ENCODE peak calls at places on chromosome 11, in five cellular contexts. U is kidney, J is HepG2, O is mammary epithelial cell, T is ovary. I is an unnamed sample.
A peak's percentile ranks its signal among the peaks of the same experiment; 100 is the strongest.

GRCh38 chr11:1873048-1873812 is 18.5 kb downstream of the PRR33 start:
- DNase-seq in U (peak; percentile 68), J (no peak), O (peak; percentile 64), T (no peak), I (no peak)

GRCh38 chr11:119683783-119684182 is 45.2 kb downstream of the NECTIN1 start:
- DNase-seq in U (no peak), J (no peak), O (peak; percentile 89), T (no peak), I (no peak)

GRCh38 chr11:39777035-39777434 is 1682.4 kb downstream of the LRRC4C start:
- DNase-seq in U (no peak), J (no peak), O (no peak), T (no peak), I (no peak)

GRCh38 chr11:57778318-57779037 is 16.9 kb downstream of the CTNND1 start:
- DNase-seq in U (peak; percentile 97), J (peak; percentile 99), O (peak; percentile 86), T (peak; percentile 94), I (no peak)

GRCh38 chr11:35321532-35322320 is 97.6 kb downstream of the SLC1A2 start:
- DNase-seq in U (no peak), J (no peak), O (no peak), T (no peak), I (no peak)

GRCh38 chr11:100445231-100445735 is 241.8 kb upstream of the ARHGAP42 start:
- DNase-seq in U (no peak), J (no peak), O (peak; percentile 11), T (no peak), I (no peak)

GRCh38 chr11:27469333-27469680 is 3.3 kb downstream of the LGR4 start:
- DNase-seq in U (no peak), J (no peak), O (no peak), T (no peak), I (no peak)

GRCh38 chr11:27217948-27218410 is 145.0 kb downstream of the CCDC34 start:
- DNase-seq in U (no peak), J (no peak), O (peak; percentile 36), T (no peak), I (no peak)

GRCh38 chr11:46319074-46319453 is 28.2 kb upstream of the DGKZ start:
- DNase-seq in U (no peak), J (no peak), O (no peak), T (no peak), I (no peak)

GRCh38 chr11:66240781-66241136 is 27.7 kb upstream of the RAB1B start:
- DNase-seq in U (no peak), J (no peak), O (no peak), T (no peak), I (no peak)

GRCh38 chr11:28461338-28461737 is 353.1 kb downstream of the METTL15 start:
- DNase-seq in U (no peak), J (no peak), O (no peak), T (no peak), I (no peak)

GRCh38 chr11:65217441-65218423 is 36.0 kb downstream of the CAPN1 start:
- DNase-seq in U (no peak), J (no peak), O (no peak), T (no peak), I (no peak)

GRCh38 chr11:114678125-114679036 is at the start of gene NXPE2:
- DNase-seq in U (no peak), J (no peak), O (peak; percentile 80), T (no peak), I (no peak)

GRCh38 chr11:13016415-13016814 is 7.3 kb downstream of the RASSF10 start:
- DNase-seq in U (no peak), J (no peak), O (peak; percentile 44), T (no peak), I (no peak)

GRCh38 chr11:72781063-72781312 is 12.9 kb downstream of the STARD10 start:
- DNase-seq in U (no peak), J (no peak), O (no peak), T (no peak), I (no peak)

GRCh38 chr11:1152316-1153104 is 5.2 kb upstream of the MUC5AC start:
- DNase-seq in U (no peak), J (peak; percentile 12), O (peak; percentile 15), T (peak; percentile 7), I (no peak)

GRCh38 chr11:67050139-67050538 is 6.5 kb upstream of the RHOD start:
- DNase-seq in U (no peak), J (peak; percentile 15), O (no peak), T (no peak), I (no peak)

GRCh38 chr11:117058761-117059233 is 39.4 kb downstream of the SIK3 start:
- DNase-seq in U (no peak), J (no peak), O (no peak), T (no peak), I (no peak)

GRCh38 chr11:14969922-14970323 is 2.2 kb downstream of the CALCA start:
- DNase-seq in U (no peak), J (peak; percentile 28), O (no peak), T (no peak), I (no peak)

DNA sequence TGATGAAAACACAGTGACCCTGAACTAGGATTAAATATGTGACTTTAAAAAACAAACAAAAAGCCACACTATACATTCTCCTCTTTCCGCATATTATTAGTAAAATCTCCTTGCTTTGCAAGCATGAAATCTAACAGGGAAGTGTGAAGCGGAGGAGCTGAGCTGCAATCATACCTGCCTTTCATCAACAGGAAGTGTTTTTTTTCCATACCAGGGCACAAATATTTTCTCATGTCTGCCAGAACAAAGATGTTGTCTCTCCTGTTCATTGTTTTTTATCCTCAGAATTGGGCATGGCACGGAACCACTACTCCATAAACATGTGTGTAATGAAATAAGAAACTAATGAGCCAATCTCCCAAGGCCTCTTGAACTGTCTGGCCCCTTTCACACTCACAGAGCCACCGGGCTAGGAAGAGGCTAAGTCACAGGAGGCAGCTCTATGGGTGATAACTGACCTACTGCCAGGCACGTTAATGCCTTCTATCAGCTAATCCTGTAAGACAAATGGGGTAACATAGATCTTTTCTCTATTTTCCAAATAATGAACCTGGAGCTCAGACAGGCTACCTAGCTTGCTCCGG is 124.5 kb downstream of the ETS1 start:
- DNase-seq in U (no peak), J (no peak), O (no peak), T (no peak), I (peak; percentile 21)
- H3K4me3 ChIP-seq in U (no peak overlapping the region), J (no peak overlapping the region), O (no peak overlapping the region), T (no peak overlapping the region), I (no peak overlapping the region)

GRCh38 chr11:123168236-123168635 is 26.8 kb downstream of the CLMP start:
- DNase-seq in U (no peak), J (no peak), O (no peak), T (no peak), I (no peak)
- H3K27ac ChIP-seq in U (no peak overlapping the region), J (no peak overlapping the region), O (no peak overlapping the region), T (no peak overlapping the region), I (no peak overlapping the region)

GRCh38 chr11:44911031-44911814 is 39.5 kb downstream of the TP53I11 start:
- DNase-seq in U (no peak), J (peak; percentile 61), O (peak; percentile 51), T (peak; percentile 91), I (peak; percentile 68)
- H3K4me3 ChIP-seq in U (no peak overlapping the region), J (no peak overlapping the region), O (no peak overlapping the region), T (no peak overlapping the region), I (no peak overlapping the region)

GRCh38 chr11:130737041-130737830 is 179.0 kb downstream of the SNX19 start:
- DNase-seq in U (no peak), J (no peak), O (no peak), T (no peak), I (no peak)
- H3K27ac ChIP-seq in U (no peak overlapping the region), J (no peak overlapping the region), O (no peak overlapping the region), T (no peak overlapping the region), I (no peak overlapping the region)

GRCh38 chr11:105611837-105612480 is 2.1 kb downstream of the GRIA4 start:
- DNase-seq in U (no peak), J (no peak), O (no peak), T (no peak), I (no peak)

GRCh38 chr11:105611414-105611813 is 1.5 kb downstream of the GRIA4 start:
- DNase-seq in U (no peak), J (no peak), O (no peak), T (no peak), I (no peak)

GRCh38 chr11:105610796-105611361 is 1.0 kb downstream of the GRIA4 start:
- DNase-seq in U (no peak), J (no peak), O (no peak), T (no peak), I (no peak)

GRCh38 chr11:105609832-105610781 is at the start of gene GRIA4:
- DNase-seq in U (peak; percentile 70), J (no peak), O (no peak), T (no peak), I (no peak)

DNA sequence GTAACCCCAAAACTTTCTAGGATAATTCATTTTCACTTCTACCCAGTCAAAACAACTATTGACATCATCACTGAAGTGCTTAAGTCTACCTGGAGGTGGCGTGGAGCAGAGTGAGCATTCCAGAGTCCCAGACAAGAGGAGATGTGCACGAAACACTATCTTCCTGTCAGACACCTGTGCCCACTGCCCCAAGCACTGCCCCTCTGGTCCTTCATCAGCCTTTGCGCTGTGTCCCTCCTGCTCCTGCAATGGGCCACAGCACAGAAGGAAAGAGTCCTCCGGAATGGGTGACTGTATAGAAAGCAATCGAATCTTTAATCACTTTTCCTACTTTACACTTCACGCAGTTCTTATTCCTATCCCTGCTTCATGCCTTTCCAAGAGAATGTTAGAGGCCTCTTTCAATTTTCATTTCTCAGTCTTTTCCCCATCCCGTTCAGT is 512 bp upstream of the GRIA4 start:
- DNase-seq in U (no peak), J (peak; percentile 8), O (peak; percentile 18), T (no peak), I (no peak)
- H3K4me3 ChIP-seq in U (peak overlapping the region; percentile 28), J (no peak overlapping the region), O (no peak overlapping the region), T (no peak overlapping the region), I (no peak overlapping the region)

DNA sequence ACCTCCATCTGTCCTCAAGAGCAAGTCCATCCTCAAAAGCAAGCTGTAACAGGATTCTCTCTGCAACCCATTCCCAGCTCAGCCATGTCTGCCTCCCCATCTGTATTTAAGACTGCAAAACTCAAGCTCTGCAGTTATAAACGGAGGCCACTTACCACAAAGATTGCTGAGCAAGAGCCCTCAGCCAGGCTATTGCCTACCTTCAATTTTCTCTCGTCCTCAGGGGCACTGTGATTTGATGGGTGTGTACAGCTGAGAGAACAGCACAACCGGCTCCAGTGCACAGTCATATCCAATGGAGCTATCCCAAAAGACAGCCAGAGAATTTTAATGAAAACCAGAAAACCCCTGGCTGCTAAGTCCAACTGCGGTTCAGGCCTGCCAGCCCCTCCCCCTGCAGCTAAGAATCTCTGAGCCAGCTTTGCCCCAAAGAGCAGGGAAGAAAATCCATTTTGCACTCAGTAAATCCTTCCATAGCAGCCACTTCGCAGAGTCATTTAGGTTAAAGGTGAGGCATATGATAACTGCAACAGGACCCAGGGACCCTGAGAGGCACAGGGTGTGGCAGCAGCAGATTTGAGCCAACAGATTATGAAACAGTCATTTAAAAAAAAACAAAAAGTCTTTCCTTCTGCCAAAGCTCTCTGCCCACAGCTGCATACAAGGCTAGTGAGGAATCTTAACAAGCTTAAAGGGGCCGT is 37.6 kb downstream of the RAB30 start:
- DNase-seq in U (no peak), J (no peak), O (peak; percentile 43), T (peak; percentile 52), I (no peak)
- H3K27ac ChIP-seq in U (no peak overlapping the region), J (peak overlapping the region; percentile 19), O (peak overlapping the region; percentile 5), T (peak overlapping the region; percentile 60), I (no peak overlapping the region)